ENCODE peak calls at places on chromosomes 13 and 19, in ten cellular contexts. H is endothelial cell; D is activated CD4-positive, CD25-positive, alpha-beta regulatory T cell treated with anti-CD3 and anti-CD28 coated beads, Interleukin-2, amount 50 U/mL, for 16 hours; J is astrocyte of the spinal cord; L is astrocyte; O is stimulated activated effector memory CD8-positive, alpha-beta T cell treated with anti-CD3 and anti-CD28 coated beads, Interleukin-12 subunit alpha, Interleukin-12 subunit beta, amount 100 ng/mL, for 72 hours; I is NCI-H1092; Q is COR-L47; E is activated naive CD4-positive, alpha-beta T cell treated with Interleukin-2 at 50 U/mL for 16 hours; V is body of pancreas. G is an unnamed sample.
A peak's percentile ranks its signal among the peaks of the same experiment; 100 is the strongest.

GRCh38 chr13:60431108-60431700 is 34.2 kb downstream of the TDRD3 start:
- DNase-seq in D (no peak), E (no peak), L (peak; percentile 50), H (no peak), J (peak; percentile 76), V (no peak), O (no peak), Q (peak; percentile 60), I (peak; percentile 43), G (no peak)

GRCh38 chr13:98871727-98872126 is 106.1 kb downstream of the DOCK9 start:
- DNase-seq in E (no peak), V (no peak), J (no peak), H (no peak), O (no peak), D (no peak), Q (no peak), L (no peak), I (no peak), G (no peak)

GRCh38 chr13:22232186-22232585 is 561.3 kb downstream of the FGF9 start:
- DNase-seq in Q (peak; percentile 24), I (peak; percentile 28), V (no peak), E (no peak), D (no peak), O (no peak), L (no peak), J (no peak), H (no peak), G (no peak)

GRCh38 chr19:14409157-14410053 is 9.7 kb downstream of the DDX39A start:
- DNase-seq in H (no peak), I (no peak), E (peak; percentile 23), D (no peak), J (no peak), V (no peak), Q (no peak), O (no peak), L (no peak), G (no peak)

GRCh38 chr19:6752257-6753177 is 13.0 kb downstream of the TRIP10 start:
- DNase-seq in H (peak; percentile 44), V (no peak), Q (no peak), I (no peak), L (no peak), D (no peak), J (no peak), E (no peak), O (no peak), G (no peak)

GRCh38 chr13:45119469-45119989 is 781 bp upstream of the GTF2F2 start:
- DNase-seq in V (no peak), O (peak; percentile 11), H (no peak), D (peak; percentile 34), J (peak; percentile 73), L (peak; percentile 80), I (no peak), E (peak; percentile 62), Q (no peak), G (no peak)

GRCh38 chr19:28567834-28568233 is 645.1 kb downstream of the UQCRFS1 start:
- DNase-seq in O (no peak), H (no peak), J (no peak), L (no peak), V (no peak), E (no peak), Q (no peak), D (no peak), I (no peak), G (no peak)

GRCh38 chr13:32228330-32229041 is 86.7 kb downstream of the ZAR1L start:
- DNase-seq in O (no peak), H (no peak), V (no peak), J (peak; percentile 75), Q (peak; percentile 97), I (peak; percentile 94), D (no peak), L (peak; percentile 66), E (no peak), G (no peak)

GRCh38 chr13:40613192-40613818 is 53.1 kb downstream of the FOXO1 start:
- DNase-seq in V (peak; percentile 47), I (no peak), Q (no peak), O (peak; percentile 14), H (no peak), J (no peak), L (no peak), E (peak; percentile 54), D (no peak), G (no peak)

GRCh38 chr13:99312493-99312883 is 5.3 kb upstream of the GPR183 start:
- DNase-seq in H (no peak), D (no peak), L (peak; percentile 94), E (peak; percentile 32), V (peak; percentile 37), I (no peak), J (peak; percentile 49), O (no peak), Q (no peak), G (no peak)

GRCh38 chr13:31797154-31797775 is 57.9 kb downstream of the RXFP2 start:
- DNase-seq in J (peak; percentile 57), O (no peak), Q (peak; percentile 8), V (no peak), H (no peak), I (peak; percentile 10), E (no peak), D (no peak), L (peak; percentile 20), G (no peak)

GRCh38 chr19:16023558-16023915 is 52.8 kb upstream of the TPM4 start:
- DNase-seq in L (no peak), D (no peak), Q (no peak), J (no peak), O (no peak), I (no peak), E (no peak), H (no peak), V (no peak), G (no peak)

GRCh38 chr13:112902669-112903068 is 66.3 kb upstream of the MCF2L start:
- DNase-seq in E (no peak), Q (no peak), H (no peak), O (no peak), I (no peak), V (no peak), D (no peak), L (no peak), J (no peak), G (no peak)

GRCh38 chr19:17370026-17370587 is 7.0 kb downstream of the PLVAP start:
- DNase-seq in V (no peak), D (no peak), I (no peak), Q (no peak), E (no peak), O (no peak), J (no peak), L (peak; percentile 6), H (no peak), G (no peak)

GRCh38 chr19:41426952-41427646 is at the start of gene B3GNT8:
- DNase-seq in D (no peak), E (peak; percentile 46), J (peak; percentile 64), Q (no peak), O (peak; percentile 36), V (peak; percentile 80), L (peak; percentile 22), I (no peak), H (peak; percentile 56), G (peak; percentile 94)

GRCh38 chr19:14614099-14614412 is 31.2 kb downstream of the CLEC17A start:
- DNase-seq in J (no peak), H (no peak), V (no peak), E (no peak), Q (no peak), O (no peak), L (no peak), I (no peak), D (no peak), G (no peak)

GRCh38 chr19:15248648-15249559 is 16.7 kb upstream of the EPHX3 start:
- DNase-seq in D (no peak), Q (no peak), J (peak; percentile 94), V (peak; percentile 76), H (no peak), E (no peak), O (no peak), L (peak; percentile 82), I (no peak), G (no peak)

GRCh38 chr19:2371656-2372055 is 11.6 kb downstream of the TMPRSS9 start:
- DNase-seq in O (no peak), E (no peak), J (no peak), I (no peak), L (no peak), D (no peak), V (no peak), H (no peak), Q (no peak), G (no peak)

GRCh38 chr19:3670258-3670795 is 29.9 kb downstream of the PIP5K1C start:
- DNase-seq in H (no peak), D (no peak), Q (no peak), J (peak; percentile 80), L (peak; percentile 85), I (no peak), V (peak; percentile 47), E (no peak), O (no peak), G (no peak)

GRCh38 chr19:55958356-55958755 is 10.7 kb downstream of the NLRP8 start:
- DNase-seq in Q (no peak), D (no peak), V (peak; percentile 26), E (no peak), I (no peak), J (no peak), L (no peak), O (no peak), H (no peak), G (no peak)

GRCh38 chr19:5547881-5548280 is 19.9 kb downstream of the TINCR start:
- DNase-seq in O (no peak), E (no peak), I (no peak), Q (no peak), V (no peak), D (no peak), L (no peak), J (peak; percentile 31), H (peak; percentile 32), G (peak; percentile 49)

GRCh38 chr13:109687559-109688448 is 98.6 kb downstream of the IRS2 start:
- DNase-seq in L (no peak), O (no peak), V (no peak), D (no peak), Q (peak; percentile 80), I (peak; percentile 55), J (no peak), H (no peak), E (no peak), G (no peak)

GRCh38 chr13:113400621-113401451 is 36.9 kb upstream of the GRTP1 start:
- DNase-seq in Q (no peak), V (no peak), L (no peak), E (no peak), D (no peak), J (no peak), O (no peak), I (no peak), H (no peak), G (no peak)

GRCh38 chr13:44648392-44649117 is 72.4 kb upstream of the TSC22D1 start:
- DNase-seq in V (no peak), D (no peak), L (no peak), O (no peak), J (no peak), Q (no peak), I (no peak), H (no peak), E (no peak), G (no peak)

GRCh38 chr13:51607165-51607564 is 22.9 kb downstream of the WDFY2 start:
- DNase-seq in Q (no peak), J (no peak), V (no peak), O (no peak), D (no peak), I (no peak), L (no peak), H (no peak), E (no peak), G (no peak)

GRCh38 chr13:41944229-41944628 is 16.7 kb downstream of the VWA8 start:
- DNase-seq in J (no peak), D (no peak), Q (no peak), E (no peak), I (no peak), O (no peak), L (no peak), V (no peak), H (no peak), G (no peak)

GRCh38 chr13:25132021-25132420 is 36.1 kb downstream of the PABPC3 start:
- DNase-seq in D (no peak), L (no peak), I (no peak), O (no peak), V (no peak), J (no peak), Q (no peak), E (no peak), H (no peak), G (no peak)

GRCh38 chr19:32691291-32691951 is at the start of gene NUDT19:
- DNase-seq in J (peak; percentile 71), H (no peak), I (peak; percentile 82), L (peak; percentile 73), V (peak; percentile 89), Q (peak; percentile 88), E (peak; percentile 84), O (peak; percentile 63), D (peak; percentile 58), G (peak; percentile 87)